ENCODE peak calls at places on chromosomes 6 and 20, in four cellular contexts. One of them, this sample, is unnamed.

GRCh38 chr6:151044465-151045441 is 179.3 kb downstream of the MTHFD1L start:
- DNase-seq in stimulated activated CD8-positive, alpha-beta memory T cell treated with anti-CD3 and anti-CD28 coated beads, Interleukin-4, amount 100 ng/mL, for 1 hour: no peak
- DNase-seq in M059J: peak
- DNase-seq in Peyer's patch: peak
- DNase-seq in this sample: no peak

GRCh38 chr6:42249279-42249678 is 31.6 kb upstream of the MRPS10 start:
- DNase-seq in stimulated activated CD8-positive, alpha-beta memory T cell treated with anti-CD3 and anti-CD28 coated beads, Interleukin-4, amount 100 ng/mL, for 1 hour: no peak
- DNase-seq in Peyer's patch: no peak
- DNase-seq in M059J: no peak
- DNase-seq in this sample: no peak

GRCh38 chr6:112773217-112773616 is 426.1 kb downstream of the RFPL4B start:
- DNase-seq in M059J: peak
- DNase-seq in Peyer's patch: no peak
- DNase-seq in stimulated activated CD8-positive, alpha-beta memory T cell treated with anti-CD3 and anti-CD28 coated beads, Interleukin-4, amount 100 ng/mL, for 1 hour: no peak
- DNase-seq in this sample: no peak

GRCh38 chr6:150894935-150895686 is 29.6 kb downstream of the MTHFD1L start:
- DNase-seq in stimulated activated CD8-positive, alpha-beta memory T cell treated with anti-CD3 and anti-CD28 coated beads, Interleukin-4, amount 100 ng/mL, for 1 hour: no peak
- DNase-seq in M059J: peak
- DNase-seq in Peyer's patch: no peak
- DNase-seq in this sample: no peak

GRCh38 chr20:36315545-36316351 is 9.6 kb downstream of the DLGAP4 start:
- DNase-seq in M059J: no peak
- DNase-seq in stimulated activated CD8-positive, alpha-beta memory T cell treated with anti-CD3 and anti-CD28 coated beads, Interleukin-4, amount 100 ng/mL, for 1 hour: no peak
- DNase-seq in Peyer's patch: peak
- DNase-seq in this sample: no peak

GRCh38 chr6:113854531-113855499 is 2.3 kb upstream of the MARCKS start:
- DNase-seq in M059J: peak
- DNase-seq in Peyer's patch: peak
- DNase-seq in stimulated activated CD8-positive, alpha-beta memory T cell treated with anti-CD3 and anti-CD28 coated beads, Interleukin-4, amount 100 ng/mL, for 1 hour: no peak
- DNase-seq in this sample: peak

GRCh38 chr6:35148167-35148741 is 7.1 kb upstream of the TCP11 start:
- DNase-seq in stimulated activated CD8-positive, alpha-beta memory T cell treated with anti-CD3 and anti-CD28 coated beads, Interleukin-4, amount 100 ng/mL, for 1 hour: no peak
- DNase-seq in M059J: peak
- DNase-seq in Peyer's patch: no peak
- DNase-seq in this sample: no peak

GRCh38 chr20:22630698-22631097 is 46.3 kb upstream of the FOXA2 start:
- DNase-seq in stimulated activated CD8-positive, alpha-beta memory T cell treated with anti-CD3 and anti-CD28 coated beads, Interleukin-4, amount 100 ng/mL, for 1 hour: no peak
- DNase-seq in Peyer's patch: no peak
- DNase-seq in M059J: no peak
- DNase-seq in this sample: no peak

GRCh38 chr20:61874421-61875068 is 191.1 kb downstream of the TAF4 start:
- DNase-seq in M059J: peak
- DNase-seq in Peyer's patch: no peak
- DNase-seq in stimulated activated CD8-positive, alpha-beta memory T cell treated with anti-CD3 and anti-CD28 coated beads, Interleukin-4, amount 100 ng/mL, for 1 hour: no peak
- DNase-seq in this sample: no peak

GRCh38 chr20:40584128-40584819 is 104.8 kb downstream of the MAFB start:
- DNase-seq in Peyer's patch: peak
- DNase-seq in M059J: no peak
- DNase-seq in stimulated activated CD8-positive, alpha-beta memory T cell treated with anti-CD3 and anti-CD28 coated beads, Interleukin-4, amount 100 ng/mL, for 1 hour: no peak
- DNase-seq in this sample: no peak

GRCh38 chr6:155248021-155249001 is 15.5 kb upstream of the CLDN20 start:
- DNase-seq in M059J: peak
- DNase-seq in Peyer's patch: peak
- DNase-seq in stimulated activated CD8-positive, alpha-beta memory T cell treated with anti-CD3 and anti-CD28 coated beads, Interleukin-4, amount 100 ng/mL, for 1 hour: no peak
- DNase-seq in this sample: peak

GRCh38 chr20:17849901-17850673 is 118.5 kb downstream of the SNX5 start:
- DNase-seq in Peyer's patch: peak
- DNase-seq in stimulated activated CD8-positive, alpha-beta memory T cell treated with anti-CD3 and anti-CD28 coated beads, Interleukin-4, amount 100 ng/mL, for 1 hour: no peak
- DNase-seq in M059J: peak
- DNase-seq in this sample: no peak

GRCh38 chr20:2751347-2751867 is 49.0 kb downstream of the CPXM1 start:
- DNase-seq in M059J: no peak
- DNase-seq in Peyer's patch: peak
- DNase-seq in stimulated activated CD8-positive, alpha-beta memory T cell treated with anti-CD3 and anti-CD28 coated beads, Interleukin-4, amount 100 ng/mL, for 1 hour: no peak
- DNase-seq in this sample: no peak

GRCh38 chr6:56642366-56643261 is at the start of gene DST:
- DNase-seq in M059J: peak
- DNase-seq in stimulated activated CD8-positive, alpha-beta memory T cell treated with anti-CD3 and anti-CD28 coated beads, Interleukin-4, amount 100 ng/mL, for 1 hour: no peak
- DNase-seq in Peyer's patch: no peak
- DNase-seq in this sample: no peak

GRCh38 chr6:48144024-48144423 is 33.0 kb upstream of the PTCHD4 start:
- DNase-seq in stimulated activated CD8-positive, alpha-beta memory T cell treated with anti-CD3 and anti-CD28 coated beads, Interleukin-4, amount 100 ng/mL, for 1 hour: no peak
- DNase-seq in M059J: no peak
- DNase-seq in Peyer's patch: no peak
- DNase-seq in this sample: no peak

GRCh38 chr6:133170602-133171001 is 70.6 kb upstream of the EYA4 start:
- DNase-seq in M059J: peak
- DNase-seq in Peyer's patch: no peak
- DNase-seq in stimulated activated CD8-positive, alpha-beta memory T cell treated with anti-CD3 and anti-CD28 coated beads, Interleukin-4, amount 100 ng/mL, for 1 hour: no peak
- DNase-seq in this sample: no peak

GRCh38 chr6:151704383-151704782 is 103.1 kb upstream of the ESR1 start:
- DNase-seq in Peyer's patch: no peak
- DNase-seq in M059J: no peak
- DNase-seq in stimulated activated CD8-positive, alpha-beta memory T cell treated with anti-CD3 and anti-CD28 coated beads, Interleukin-4, amount 100 ng/mL, for 1 hour: no peak
- DNase-seq in this sample: no peak

GRCh38 chr20:19602660-19603389 is 155.2 kb upstream of the RIN2 start:
- DNase-seq in stimulated activated CD8-positive, alpha-beta memory T cell treated with anti-CD3 and anti-CD28 coated beads, Interleukin-4, amount 100 ng/mL, for 1 hour: no peak
- DNase-seq in M059J: no peak
- DNase-seq in Peyer's patch: no peak
- DNase-seq in this sample: no peak

GRCh38 chr6:22512716-22513452 is 56.5 kb upstream of the HDGFL1 start:
- DNase-seq in stimulated activated CD8-positive, alpha-beta memory T cell treated with anti-CD3 and anti-CD28 coated beads, Interleukin-4, amount 100 ng/mL, for 1 hour: no peak
- DNase-seq in Peyer's patch: no peak
- DNase-seq in M059J: no peak
- DNase-seq in this sample: no peak

GRCh38 chr6:22231616-22232015 is 65.2 kb downstream of the PRL start:
- DNase-seq in M059J: peak
- DNase-seq in Peyer's patch: no peak
- DNase-seq in stimulated activated CD8-positive, alpha-beta memory T cell treated with anti-CD3 and anti-CD28 coated beads, Interleukin-4, amount 100 ng/mL, for 1 hour: no peak
- DNase-seq in this sample: no peak

GRCh38 chr6:3911130-3911529 is 62.0 kb downstream of the FAM50B start:
- DNase-seq in Peyer's patch: peak
- DNase-seq in stimulated activated CD8-positive, alpha-beta memory T cell treated with anti-CD3 and anti-CD28 coated beads, Interleukin-4, amount 100 ng/mL, for 1 hour: no peak
- DNase-seq in M059J: peak
- DNase-seq in this sample: no peak

GRCh38 chr6:106103728-106104109 is 17.6 kb downstream of the PRDM1 start:
- DNase-seq in M059J: peak
- DNase-seq in stimulated activated CD8-positive, alpha-beta memory T cell treated with anti-CD3 and anti-CD28 coated beads, Interleukin-4, amount 100 ng/mL, for 1 hour: peak
- DNase-seq in Peyer's patch: peak
- DNase-seq in this sample: no peak

GRCh38 chr6:29568021-29568420 is 8.5 kb upstream of the UBD start:
- DNase-seq in stimulated activated CD8-positive, alpha-beta memory T cell treated with anti-CD3 and anti-CD28 coated beads, Interleukin-4, amount 100 ng/mL, for 1 hour: no peak
- DNase-seq in Peyer's patch: no peak
- DNase-seq in M059J: no peak
- DNase-seq in this sample: no peak

GRCh38 chr6:147509900-147510299 is 1.4 kb downstream of the SAMD5 start:
- DNase-seq in M059J: no peak
- DNase-seq in stimulated activated CD8-positive, alpha-beta memory T cell treated with anti-CD3 and anti-CD28 coated beads, Interleukin-4, amount 100 ng/mL, for 1 hour: no peak
- DNase-seq in Peyer's patch: peak
- DNase-seq in this sample: no peak

GRCh38 chr20:43430265-43430664 is 27.4 kb upstream of the SRSF6 start:
- DNase-seq in Peyer's patch: no peak
- DNase-seq in M059J: peak
- DNase-seq in stimulated activated CD8-positive, alpha-beta memory T cell treated with anti-CD3 and anti-CD28 coated beads, Interleukin-4, amount 100 ng/mL, for 1 hour: no peak
- DNase-seq in this sample: no peak

GRCh38 chr6:111803804-111804203 is 69.4 kb downstream of the FYN start:
- DNase-seq in M059J: peak
- DNase-seq in Peyer's patch: no peak
- DNase-seq in stimulated activated CD8-positive, alpha-beta memory T cell treated with anti-CD3 and anti-CD28 coated beads, Interleukin-4, amount 100 ng/mL, for 1 hour: no peak
- DNase-seq in this sample: no peak

GRCh38 chr6:126252154-126252553 is 87.8 kb upstream of the CENPW start:
- DNase-seq in Peyer's patch: no peak
- DNase-seq in stimulated activated CD8-positive, alpha-beta memory T cell treated with anti-CD3 and anti-CD28 coated beads, Interleukin-4, amount 100 ng/mL, for 1 hour: no peak
- DNase-seq in M059J: no peak
- DNase-seq in this sample: no peak

GRCh38 chr20:61699184-61700066 is 366.3 kb downstream of the TAF4 start:
- DNase-seq in Peyer's patch: no peak
- DNase-seq in M059J: peak
- DNase-seq in stimulated activated CD8-positive, alpha-beta memory T cell treated with anti-CD3 and anti-CD28 coated beads, Interleukin-4, amount 100 ng/mL, for 1 hour: no peak
- DNase-seq in this sample: no peak

GRCh38 chr6:142893088-142893487 is 51.9 kb downstream of the HIVEP2 start:
- DNase-seq in M059J: peak
- DNase-seq in stimulated activated CD8-positive, alpha-beta memory T cell treated with anti-CD3 and anti-CD28 coated beads, Interleukin-4, amount 100 ng/mL, for 1 hour: no peak
- DNase-seq in Peyer's patch: no peak
- DNase-seq in this sample: no peak

GRCh38 chr6:10369896-10370295 is 45.0 kb downstream of the TFAP2A start:
- DNase-seq in Peyer's patch: no peak
- DNase-seq in stimulated activated CD8-positive, alpha-beta memory T cell treated with anti-CD3 and anti-CD28 coated beads, Interleukin-4, amount 100 ng/mL, for 1 hour: no peak
- DNase-seq in M059J: peak
- DNase-seq in this sample: no peak

GRCh38 chr20:3818155-3819151 is 1.9 kb upstream of the AP5S1 start:
- DNase-seq in stimulated activated CD8-positive, alpha-beta memory T cell treated with anti-CD3 and anti-CD28 coated beads, Interleukin-4, amount 100 ng/mL, for 1 hour: no peak
- DNase-seq in Peyer's patch: peak
- DNase-seq in M059J: peak
- DNase-seq in this sample: no peak

GRCh38 chr20:57383447-57384347 is 7.5 kb upstream of the RBM38 start:
- DNase-seq in M059J: no peak
- DNase-seq in Peyer's patch: no peak
- DNase-seq in stimulated activated CD8-positive, alpha-beta memory T cell treated with anti-CD3 and anti-CD28 coated beads, Interleukin-4, amount 100 ng/mL, for 1 hour: no peak
- DNase-seq in this sample: no peak

GRCh38 chr20:1310087-1310486 is 18.9 kb downstream of the SDCBP2 start:
- DNase-seq in Peyer's patch: no peak
- DNase-seq in stimulated activated CD8-positive, alpha-beta memory T cell treated with anti-CD3 and anti-CD28 coated beads, Interleukin-4, amount 100 ng/mL, for 1 hour: no peak
- DNase-seq in M059J: no peak
- DNase-seq in this sample: no peak

GRCh38 chr20:39605908-39606307 is 643.8 kb downstream of the DHX35 start:
- DNase-seq in M059J: peak
- DNase-seq in Peyer's patch: no peak
- DNase-seq in stimulated activated CD8-positive, alpha-beta memory T cell treated with anti-CD3 and anti-CD28 coated beads, Interleukin-4, amount 100 ng/mL, for 1 hour: no peak
- DNase-seq in this sample: no peak

GRCh38 chr6:146893690-146894089 is 294.9 kb downstream of the ADGB start:
- DNase-seq in stimulated activated CD8-positive, alpha-beta memory T cell treated with anti-CD3 and anti-CD28 coated beads, Interleukin-4, amount 100 ng/mL, for 1 hour: no peak
- DNase-seq in M059J: no peak
- DNase-seq in Peyer's patch: no peak
- DNase-seq in this sample: no peak

GRCh38 chr6:134964451-134965203 is 14.7 kb upstream of the ALDH8A1 start:
- DNase-seq in Peyer's patch: no peak
- DNase-seq in M059J: no peak
- DNase-seq in stimulated activated CD8-positive, alpha-beta memory T cell treated with anti-CD3 and anti-CD28 coated beads, Interleukin-4, amount 100 ng/mL, for 1 hour: no peak
- DNase-seq in this sample: no peak

GRCh38 chr6:168713839-168714238 is 272.9 kb downstream of the SMOC2 start:
- DNase-seq in Peyer's patch: peak
- DNase-seq in M059J: peak
- DNase-seq in stimulated activated CD8-positive, alpha-beta memory T cell treated with anti-CD3 and anti-CD28 coated beads, Interleukin-4, amount 100 ng/mL, for 1 hour: no peak
- DNase-seq in this sample: no peak